ENCODE peak calls at places on chromosomes 7 and 10, in eight cellular contexts. T is suprapubic skin, Y is choroid plexus epithelial cell, X is AG04450, E is HCT116, I is H7, A is mucosa of descending colon, S is endodermal cell. D is an unnamed sample.

GRCh38 chr10:88831709-88832108 is 19.9 kb downstream of the ANKRD22 start:
- DNase-seq in T (no peak), Y (no peak), X (no peak), E (no peak), I (no peak), A (no peak), S (no peak), D (no peak)

GRCh38 chr7:139105037-139105382 is 4.5 kb downstream of the ZC3HAV1 start:
- DNase-seq in T (no peak), Y (no peak), X (no peak), E (no peak), I (no peak), A (no peak), S (no peak), D (no peak)

GRCh38 chr10:96034625-96035024 is 8.8 kb upstream of the CCNJ start:
- DNase-seq in T (no peak), Y (no peak), X (no peak), E (no peak), I (no peak), A (no peak), S (no peak), D (no peak)

GRCh38 chr10:71666607-71667373 is 52.8 kb downstream of the C10orf105 start:
- DNase-seq in T (no peak), Y (no peak), X (no peak), E (no peak), I (no peak), A (no peak), S (no peak), D (no peak)

GRCh38 chr10:75528392-75528791 is 97.0 kb downstream of the LRMDA start:
- DNase-seq in T (no peak), Y (no peak), X (no peak), E (no peak), I (no peak), A (no peak), S (no peak), D (no peak)

GRCh38 chr10:14146005-14146404 is 184.7 kb downstream of the FRMD4A start:
- DNase-seq in T (no peak), Y (peak; percentile 42), X (peak; percentile 74), E (no peak), I (no peak), A (no peak), S (no peak), D (peak; percentile 37)

GRCh38 chr7:36115448-36116321 is 37.4 kb upstream of the EEPD1 start:
- DNase-seq in T (peak; percentile 90), Y (peak; percentile 97), X (peak; percentile 92), E (peak; percentile 90), I (no peak), A (peak; percentile 57), S (no peak), D (peak; percentile 97)

GRCh38 chr7:134782121-134782623 is 2.7 kb downstream of the CALD1 start:
- DNase-seq in T (no peak), Y (no peak), X (no peak), E (no peak), I (no peak), A (no peak), S (no peak), D (peak; percentile 71)

GRCh38 chr10:17668435-17669184 is 24.7 kb downstream of the STAM start:
- DNase-seq in T (no peak), Y (no peak), X (no peak), E (no peak), I (no peak), A (no peak), S (no peak), D (no peak)

GRCh38 chr10:15842493-15843169 is 17.7 kb downstream of the MINDY3 start:
- DNase-seq in T (no peak), Y (peak; percentile 61), X (no peak), E (no peak), I (no peak), A (no peak), S (no peak), D (peak; percentile 66)

GRCh38 chr7:141232286-141233051 is 158.6 kb downstream of the TMEM178B start:
- DNase-seq in T (no peak), Y (no peak), X (no peak), E (no peak), I (no peak), A (no peak), S (no peak), D (no peak)

GRCh38 chr10:84269773-84270172 is 24.9 kb downstream of the RGR start:
- DNase-seq in T (no peak), Y (peak; percentile 82), X (peak; percentile 43), E (peak; percentile 66), I (no peak), A (no peak), S (peak; percentile 9), D (peak; percentile 83)

GRCh38 chr7:150631084-150631824 is 931 bp downstream of the GIMAP6 start:
- DNase-seq in T (no peak), Y (no peak), X (no peak), E (no peak), I (no peak), A (peak; percentile 18), S (no peak), D (no peak)

GRCh38 chr7:74012842-74013249 is 15.1 kb upstream of the ELN start:
- DNase-seq in T (no peak), Y (no peak), X (no peak), E (no peak), I (peak; percentile 83), A (no peak), S (peak; percentile 90), D (no peak)

GRCh38 chr10:91758303-91759146 is 39.7 kb upstream of the TNKS2 start:
- DNase-seq in T (no peak), Y (peak; percentile 87), X (peak; percentile 13), E (peak; percentile 65), I (peak; percentile 24), A (no peak), S (no peak), D (peak; percentile 77)

GRCh38 chr7:351256-351655 is 61.3 kb downstream of the FOXL3 start:
- DNase-seq in T (no peak), Y (no peak), X (no peak), E (no peak), I (no peak), A (no peak), S (no peak), D (no peak)

GRCh38 chr10:129848571-129849451 is 115.3 kb downstream of the EBF3 start:
- DNase-seq in T (peak; percentile 15), Y (no peak), X (no peak), E (no peak), I (no peak), A (no peak), S (no peak), D (no peak)

GRCh38 chr7:5677538-5678294 is 103.7 kb downstream of the RNF216 start:
- DNase-seq in T (peak; percentile 86), Y (peak; percentile 88), X (peak; percentile 47), E (peak; percentile 34), I (peak; percentile 78), A (peak; percentile 50), S (peak; percentile 88), D (peak; percentile 85)

GRCh38 chr7:128052404-128052803 is 21.2 kb upstream of the LRRC4 start:
- DNase-seq in T (no peak), Y (no peak), X (no peak), E (no peak), I (no peak), A (no peak), S (no peak), D (no peak)

DNA sequence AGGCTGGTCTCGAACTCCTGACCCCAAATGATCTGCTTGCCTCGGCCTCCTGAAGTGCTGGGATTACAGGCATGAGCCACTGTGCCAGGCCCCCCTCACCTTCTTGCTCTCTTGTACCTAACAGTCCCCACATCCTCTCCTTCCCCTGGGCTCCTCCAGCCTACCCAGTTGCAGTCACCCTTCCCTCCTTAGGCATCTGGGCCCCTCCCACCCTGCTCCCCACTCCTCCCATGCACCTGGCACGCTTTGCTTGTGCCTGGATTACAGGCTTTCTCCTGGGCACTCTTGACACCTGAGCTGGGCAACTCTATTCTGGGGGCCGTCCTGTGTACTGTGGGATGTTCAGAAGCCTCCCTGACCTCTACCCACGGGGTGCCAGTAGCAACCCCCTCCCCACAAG is 3.0 kb downstream of the CLDN15 start:
- DNase-seq in T (no peak), Y (no peak), X (no peak), E (no peak), I (peak; percentile 62), A (peak; percentile 55), S (no peak), D (no peak)
- H3K4me3 ChIP-seq in T (no peak overlapping the region), Y (no peak overlapping the region), X (no peak overlapping the region), E (no peak overlapping the region), I (no peak overlapping the region), A (no peak overlapping the region), S (no peak overlapping the region), D (no peak overlapping the region)

DNA sequence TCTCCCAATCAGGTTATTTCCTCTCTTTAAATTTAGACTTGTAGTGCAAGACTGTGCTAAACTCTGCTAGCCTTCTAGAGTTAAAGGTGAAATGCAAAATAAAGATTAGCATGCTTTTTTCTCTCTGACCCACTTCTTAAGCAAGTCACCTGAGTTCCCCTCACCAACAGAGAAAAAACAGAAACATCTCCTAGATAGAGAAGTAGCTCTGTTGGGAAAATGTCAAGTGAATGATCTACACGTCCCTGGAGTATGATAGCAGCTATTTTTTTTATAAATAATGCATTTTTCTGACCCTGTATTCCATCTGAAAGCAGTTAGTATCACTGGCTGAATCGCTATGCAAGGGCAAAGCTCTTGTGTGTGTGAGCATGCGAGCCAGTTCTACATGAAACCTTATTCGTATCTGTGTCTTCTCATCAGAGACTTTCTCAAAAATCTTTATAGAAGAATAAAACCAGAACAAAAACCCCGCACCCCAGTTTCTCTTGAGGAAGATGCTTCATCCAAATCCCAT is 8.2 kb downstream of the ANKMY2 start:
- DNase-seq in T (no peak), Y (no peak), X (no peak), E (no peak), I (no peak), A (no peak), S (no peak), D (no peak)
- H3K4me3 ChIP-seq in T (no peak overlapping the region), Y (no peak overlapping the region), X (no peak overlapping the region), E (no peak overlapping the region), I (no peak overlapping the region), A (no peak overlapping the region), S (peak overlapping the region; percentile 76), D (no peak overlapping the region)

GRCh38 chr10:3402334-3402733 is 229.8 kb upstream of the PITRM1 start:
- DNase-seq in T (no peak), Y (no peak), X (no peak), E (no peak), I (no peak), A (no peak), S (no peak), D (no peak)

GRCh38 chr10:3401491-3401938 is 228.9 kb upstream of the PITRM1 start:
- DNase-seq in T (no peak), Y (peak; percentile 83), X (peak; percentile 44), E (no peak), I (no peak), A (no peak), S (no peak), D (peak; percentile 40)

GRCh38 chr10:3407208-3407607 is 234.6 kb upstream of the PITRM1 start:
- DNase-seq in T (no peak), Y (peak; percentile 40), X (peak; percentile 18), E (no peak), I (no peak), A (no peak), S (no peak), D (peak; percentile 48)

GRCh38 chr10:3406556-3406955 is 234.0 kb upstream of the PITRM1 start:
- DNase-seq in T (no peak), Y (no peak), X (no peak), E (no peak), I (no peak), A (no peak), S (no peak), D (no peak)

GRCh38 chr10:3404381-3404780 is 231.8 kb upstream of the PITRM1 start:
- DNase-seq in T (no peak), Y (no peak), X (no peak), E (no peak), I (no peak), A (no peak), S (no peak), D (no peak)
- H3K4me3 ChIP-seq in T (no peak overlapping the region), Y (no peak overlapping the region), X (no peak overlapping the region), E (no peak overlapping the region), I (no peak overlapping the region), A (no peak overlapping the region), S (no peak overlapping the region), D (no peak overlapping the region)

GRCh38 chr7:87060288-87060537 is 759 bp upstream of the ELAPOR2 start:
- DNase-seq in T (no peak), Y (no peak), X (no peak), E (no peak), I (no peak), A (no peak), S (no peak), D (no peak)
- H3K4me3 ChIP-seq in T (peak overlapping the region; percentile 83), Y (no peak overlapping the region), X (no peak overlapping the region), E (peak overlapping the region; percentile 72), I (peak overlapping the region; percentile 57), A (no peak overlapping the region), S (peak overlapping the region; percentile 79), D (no peak overlapping the region)